ENCODE peak calls at places on chromosomes 12 and 14, in five cellular contexts. T, N, Z, O and X are unnamed samples.

GRCh38 chr14:61218765-61219164 is 62.4 kb downstream of the TMEM30B start:
- DNase-seq in Z (peak), O (no peak), N (no peak), T (peak), X (no peak)

GRCh38 chr14:72678360-72678759 is 215.5 kb downstream of the DPF3 start:
- DNase-seq in N (no peak), O (no peak), T (peak), Z (peak), X (no peak)

GRCh38 chr12:3186546-3187237 is 109.5 kb downstream of the TSPAN9 start:
- DNase-seq in Z (no peak), T (no peak), N (no peak), O (no peak), X (no peak)

GRCh38 chr12:4089147-4089606 is 184.4 kb upstream of the CCND2 start:
- DNase-seq in T (peak), Z (no peak), O (no peak), N (no peak), X (no peak)

GRCh38 chr14:52791204-52792096 is at the start of gene GNPNAT1:
- DNase-seq in N (peak), O (peak), Z (peak), T (peak), X (peak)

GRCh38 chr14:92615451-92615850 is 101.9 kb downstream of the RIN3 start:
- DNase-seq in Z (no peak), T (no peak), O (no peak), N (no peak), X (no peak)

GRCh38 chr14:103806805-103807204 is 40.6 kb downstream of the PPP1R13B start:
- DNase-seq in T (no peak), O (no peak), Z (no peak), N (no peak), X (no peak)

GRCh38 chr12:116861331-116861730 is 19.9 kb downstream of the HRK start:
- DNase-seq in Z (peak), T (peak), N (peak), O (no peak), X (no peak)

GRCh38 chr14:68791078-68791983 is 1.5 kb downstream of the ZFP36L1 start:
- DNase-seq in O (no peak), Z (peak), T (peak), N (no peak), X (no peak)

GRCh38 chr12:116128779-116129178 is 148.7 kb downstream of the MED13L start:
- DNase-seq in O (no peak), Z (no peak), T (no peak), N (no peak), X (no peak)

GRCh38 chr14:68585690-68586089 is 207.2 kb downstream of the ZFP36L1 start:
- DNase-seq in T (peak), Z (peak), N (no peak), O (no peak), X (no peak)

GRCh38 chr12:3632256-3633240 is 120.4 kb downstream of the CRACR2A start:
- DNase-seq in N (no peak), Z (no peak), O (no peak), T (no peak), X (no peak)

GRCh38 chr14:59407246-59407615 is 57.9 kb downstream of the GPR135 start:
- DNase-seq in Z (peak), N (no peak), T (peak), O (no peak), X (no peak)

GRCh38 chr12:82567688-82568087 is 119.0 kb upstream of the TMTC2 start:
- DNase-seq in T (no peak), O (no peak), N (no peak), Z (no peak), X (no peak)

GRCh38 chr12:96416033-96416790 is 16.0 kb upstream of the CDK17 start:
- DNase-seq in O (no peak), Z (peak), N (no peak), T (peak), X (no peak)

GRCh38 chr12:51196547-51196946 is 21.3 kb downstream of the POU6F1 start:
- DNase-seq in T (no peak), O (no peak), Z (no peak), N (no peak), X (no peak)

GRCh38 chr12:95480230-95480629 is 6.3 kb downstream of the METAP2 start:
- DNase-seq in T (peak), N (peak), Z (no peak), O (no peak), X (no peak)